ENCODE peak calls at places on chromosomes 12 and 14, in five cellular contexts. V is cardiac muscle cell, D is adrenal gland, W is aorta, S is suprapubic skin. N is an unnamed sample. For H3K36me3, the result is how much of the 10 kb centered on the place peaks cover.

GRCh38 chr12:12491634-12492033 is 71.0 kb downstream of the DUSP16 start:
- DNase-seq in S (no peak), W (no peak), V (no peak), D (no peak), N (no peak)

GRCh38 chr12:50145439-50145838 is 21.7 kb downstream of the CERS5 start:
- DNase-seq in S (no peak), D (no peak), W (no peak), V (no peak), N (no peak)

GRCh38 chr14:59771577-59771976 is 99.0 kb downstream of the RTN1 start:
- DNase-seq in S (no peak), V (peak), W (no peak), D (no peak), N (no peak)

GRCh38 chr12:92493816-92494215 is 209.0 kb upstream of the PLEKHG7 start:
- DNase-seq in V (no peak), D (no peak), W (no peak), S (no peak), N (no peak)

GRCh38 chr12:6452245-6452731 is 446 bp downstream of the TAPBPL start:
- DNase-seq in D (peak), W (no peak), S (no peak), V (no peak), N (no peak)

GRCh38 chr12:11749943-11750690 is 100.6 kb downstream of the ETV6 start:
- DNase-seq in V (no peak), S (no peak), W (peak), D (peak), N (no peak)

GRCh38 chr14:38243696-38244250 is 12.1 kb downstream of the CLEC14A start:
- DNase-seq in D (no peak), V (no peak), S (no peak), W (no peak), N (no peak)

GRCh38 chr12:94641283-94641682 is 9.1 kb downstream of the TMCC3 start:
- DNase-seq in D (no peak), S (no peak), W (no peak), V (no peak), N (no peak)

GRCh38 chr14:46661728-46662127 is 10.1 kb upstream of the RPL10L start:
- DNase-seq in W (no peak), S (no peak), V (no peak), D (no peak), N (no peak)

GRCh38 chr12:92668739-92669138 is 34.0 kb upstream of the PLEKHG7 start:
- DNase-seq in D (no peak), W (no peak), V (no peak), S (no peak), N (no peak)

GRCh38 chr14:89283327-89284060 is 133.5 kb downstream of the FOXN3 start:
- DNase-seq in W (no peak), S (no peak), V (no peak), D (no peak), N (peak)

GRCh38 chr14:52545584-52546317 is 6.6 kb downstream of the TXNDC16 start:
- DNase-seq in S (no peak), V (no peak), D (no peak), W (no peak), N (no peak)

GRCh38 chr12:7161811-7162210 is 27.7 kb upstream of the PEX5 start:
- DNase-seq in D (peak), W (no peak), V (peak), S (no peak), N (no peak)

GRCh38 chr12:123761841-123762714 is at the start of gene DNAH10:
- DNase-seq in V (peak), S (no peak), W (no peak), D (peak), N (no peak)

GRCh38 chr12:49091056-49091835 is 3.4 kb downstream of the DHH start:
- DNase-seq in D (no peak), S (no peak), V (no peak), W (no peak), N (no peak)

GRCh38 chr12:64890873-64891468 is 66.5 kb downstream of the TBC1D30 start:
- DNase-seq in D (no peak), V (peak), W (no peak), S (no peak), N (no peak)

GRCh38 chr12:19967486-19967885 is 400.9 kb upstream of the PDE3A start:
- DNase-seq in V (peak), S (no peak), D (peak), W (no peak), N (no peak)

GRCh38 chr14:84351646-84352045 is 1178.3 kb upstream of the FLRT2 start:
- DNase-seq in V (no peak), D (no peak), S (no peak), W (no peak), N (no peak)

GRCh38 chr12:100329800-100330199 is 27.1 kb upstream of the SLC17A8 start:
- DNase-seq in S (no peak), W (no peak), V (no peak), D (no peak), N (no peak)

GRCh38 chr14:77033622-77034521 is 5.4 kb upstream of the IRF2BPL start:
- DNase-seq in V (peak), S (peak), W (peak), D (peak), N (peak)

GRCh38 chr12:63997198-63997597 is 152.7 kb downstream of the SRGAP1 start:
- DNase-seq in W (no peak), D (no peak), V (peak), S (no peak), N (no peak)

DNA sequence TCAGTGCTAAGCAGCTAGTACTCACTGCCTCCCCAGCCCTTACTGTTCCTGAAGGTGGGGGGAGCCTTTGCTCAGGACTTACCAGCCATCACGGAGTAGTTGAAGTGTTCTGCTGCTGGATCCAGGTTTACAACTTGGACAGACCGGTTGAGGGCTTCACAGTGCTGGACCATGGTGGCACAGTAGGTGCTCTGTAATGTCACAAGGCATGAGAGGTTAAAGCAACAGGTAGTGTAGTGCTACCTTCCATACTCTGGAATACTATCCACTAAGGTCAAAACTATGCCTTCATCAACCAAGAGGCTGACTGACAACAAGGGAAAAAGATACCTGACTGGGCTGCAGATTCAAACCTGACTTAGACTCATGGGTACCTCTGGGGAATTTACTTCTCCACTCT is 3.0 kb downstream of the GPN3 start:
- DNase-seq in W (no peak), V (no peak), S (no peak), D (no peak), N (no peak)
- H3K36me3 ChIP-seq in W (under half), V (under half), S (under half), D (under half), N (under half)

DNA sequence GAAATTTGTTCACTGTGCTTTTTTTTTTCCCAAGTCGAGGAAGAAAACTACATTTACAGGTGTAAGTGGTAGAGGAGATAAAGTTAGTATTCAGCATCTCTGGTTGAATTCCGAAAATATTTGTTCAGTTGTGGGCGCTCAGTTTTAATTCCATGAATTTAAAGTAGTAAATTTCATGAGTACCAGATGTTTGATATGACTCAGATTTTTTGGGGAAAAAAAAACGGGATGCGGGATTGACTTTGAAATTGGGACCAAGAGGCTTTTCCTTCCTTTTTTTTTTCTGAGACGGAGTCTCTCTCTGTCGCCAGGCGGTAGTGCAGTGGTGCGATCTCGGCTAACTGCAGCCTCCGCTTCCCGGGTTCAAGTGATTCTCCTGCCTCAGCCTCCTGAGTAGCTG is 1.6 kb downstream of the TULP3 start:
- DNase-seq in S (no peak), W (no peak), V (no peak), D (no peak), N (no peak)
- H3K4me3 ChIP-seq in S (peak), W (no peak), V (no peak), D (no peak), N (no peak)

GRCh38 chr12:58957298-58957697 is 37.0 kb upstream of the LRIG3 start:
- DNase-seq in V (no peak), S (no peak), W (no peak), D (no peak), N (no peak)
- H3K27ac ChIP-seq in V (no peak), S (no peak), W (no peak), D (no peak), N (no peak)

GRCh38 chr14:103130965-103131364 is 7.7 kb downstream of the TNFAIP2 start:
- DNase-seq in V (peak), D (peak), W (no peak), S (no peak), N (no peak)

GRCh38 chr14:103131580-103131979 is 8.3 kb downstream of the TNFAIP2 start:
- DNase-seq in S (no peak), D (no peak), W (no peak), V (no peak), N (no peak)

GRCh38 chr14:103128631-103129300 is 5.5 kb downstream of the TNFAIP2 start:
- DNase-seq in V (no peak), S (no peak), W (no peak), D (peak), N (no peak)

GRCh38 chr14:103129301-103130016 is 6.2 kb downstream of the TNFAIP2 start:
- DNase-seq in W (no peak), S (no peak), D (no peak), V (no peak), N (no peak)

GRCh38 chr14:103130017-103130764 is 6.9 kb downstream of the TNFAIP2 start:
- DNase-seq in V (no peak), D (no peak), W (no peak), S (no peak), N (no peak)
- H3K36me3 ChIP-seq in V (under half), D (under half), W (under half), S (half or more), N (under half)

GRCh38 chr14:93952829-93953228 is 23.5 kb downstream of the ASB2 start:
- DNase-seq in V (no peak), W (no peak), S (no peak), D (no peak), N (no peak)
- H3K4me3 ChIP-seq in V (no peak), W (no peak), S (no peak), D (no peak), N (no peak)

GRCh38 chr14:78710963-78711362 is 540.8 kb downstream of the NRXN3 start:
- DNase-seq in V (no peak), D (no peak), W (no peak), S (no peak), N (no peak)

GRCh38 chr14:78714722-78715121 is 544.5 kb downstream of the NRXN3 start:
- DNase-seq in W (no peak), V (no peak), S (no peak), D (no peak), N (no peak)

GRCh38 chr14:78713716-78714115 is 543.5 kb downstream of the NRXN3 start:
- DNase-seq in D (no peak), W (no peak), V (no peak), S (no peak), N (no peak)

GRCh38 chr14:78705989-78706388 is 535.8 kb downstream of the NRXN3 start:
- DNase-seq in D (no peak), S (no peak), V (no peak), W (no peak), N (no peak)

GRCh38 chr14:78709795-78710569 is 539.8 kb downstream of the NRXN3 start:
- DNase-seq in V (no peak), S (no peak), W (no peak), D (no peak), N (no peak)
- H3K27ac ChIP-seq in V (no peak), S (no peak), W (no peak), D (no peak), N (no peak)